ENCODE peak calls at places on chromosomes 13 and 19, in four cellular contexts. G, V, Y and L are unnamed samples.

GRCh38 chr13:106612688-106613087 is 44.8 kb upstream of the ARGLU1 start:
- DNase-seq in G (no peak), V (no peak), Y (peak), L (no peak)

GRCh38 chr19:55643003-55643732 is at the start of gene ZNF581:
- DNase-seq in G (peak), V (peak), Y (no peak), L (peak)

GRCh38 chr19:23470873-23471555 is 75.7 kb upstream of the ZNF91 start:
- DNase-seq in G (no peak), Y (no peak), V (no peak), L (no peak)

GRCh38 chr13:25372275-25373081 is 704 bp downstream of the ATP8A2 start:
- DNase-seq in V (no peak), Y (no peak), G (no peak), L (peak)

GRCh38 chr19:46529622-46530451 is 34.2 kb upstream of the PNMA8B start:
- DNase-seq in G (peak), V (peak), Y (peak), L (peak)

GRCh38 chr13:51601601-51602348 is 17.5 kb downstream of the WDFY2 start:
- DNase-seq in G (no peak), V (no peak), Y (no peak), L (no peak)

GRCh38 chr19:38917921-38918491 is 6.0 kb upstream of the CCER2 start:
- DNase-seq in V (no peak), Y (no peak), G (no peak), L (no peak)

GRCh38 chr13:54366728-54367127 is 1338.1 kb downstream of the OLFM4 start:
- DNase-seq in G (no peak), V (no peak), Y (no peak), L (no peak)

GRCh38 chr13:45120967-45121366 is 657 bp downstream of the GTF2F2 start:
- DNase-seq in Y (no peak), G (no peak), V (no peak), L (no peak)

GRCh38 chr19:6890938-6891337 is 3.6 kb downstream of the ADGRE1 start:
- DNase-seq in V (no peak), G (no peak), Y (no peak), L (no peak)

GRCh38 chr13:75635101-75635620 is 969 bp upstream of the LMO7 start:
- DNase-seq in G (no peak), Y (no peak), V (no peak), L (no peak)